ENCODE peak calls at places on chromosome 14, in four cellular contexts. O, H, F and V are unnamed samples.
A peak's percentile ranks its signal among the peaks of the same experiment; 100 is the strongest.

GRCh38 chr14:75738192-75738591 is 77.1 kb downstream of the TTLL5 start:
- DNase-seq in O (no peak), H (no peak), F (no peak), V (no peak)

GRCh38 chr14:63867926-63868921 is 15.4 kb downstream of the SYNE2 start:
- DNase-seq in O (no peak), H (no peak), F (no peak), V (no peak)

GRCh38 chr14:77459072-77459723 is 1.3 kb downstream of the AHSA1 start:
- DNase-seq in O (no peak), H (peak; percentile 55), F (no peak), V (peak; percentile 63)

GRCh38 chr14:21278632-21279031 is 1.3 kb upstream of the RPGRIP1 start:
- DNase-seq in O (no peak), H (no peak), F (no peak), V (no peak)

GRCh38 chr14:24840204-24840893 is 206.4 kb upstream of the GZMB start:
- DNase-seq in O (no peak), H (no peak), F (no peak), V (no peak)

GRCh38 chr14:77615231-77616132 is 955 bp downstream of the SPTLC2 start:
- DNase-seq in O (no peak), H (no peak), F (no peak), V (no peak)

GRCh38 chr14:35406811-35407630 is 2.5 kb upstream of the NFKBIA start:
- DNase-seq in O (no peak), H (no peak), F (no peak), V (no peak)

GRCh38 chr14:61104358-61104757 is 123.3 kb downstream of the SLC38A6 start:
- DNase-seq in O (no peak), H (no peak), F (no peak), V (no peak)

GRCh38 chr14:29242755-29243340 is 476.3 kb downstream of the FOXG1 start:
- DNase-seq in O (no peak), H (no peak), F (no peak), V (no peak)

GRCh38 chr14:33483110-33483509 is 467.8 kb downstream of the EGLN3 start:
- DNase-seq in O (no peak), H (no peak), F (no peak), V (no peak)

GRCh38 chr14:80959448-80960006 is 4.1 kb downstream of the TSHR start:
- DNase-seq in O (no peak), H (no peak), F (no peak), V (no peak)

GRCh38 chr14:105908481-105908911 is 382.1 kb downstream of the TMEM121 start:
- DNase-seq in O (no peak), H (no peak), F (peak; percentile 65), V (no peak)

GRCh38 chr14:31712244-31713127 is 151.3 kb downstream of the NUBPL start:
- DNase-seq in O (no peak), H (no peak), F (peak; percentile 62), V (no peak)

GRCh38 chr14:100727565-100728240 is 1.0 kb downstream of the DLK1 start:
- DNase-seq in O (no peak), H (no peak), F (no peak), V (no peak)
- H3K4me3 ChIP-seq in O (peak overlapping the region; percentile 49), H (no peak overlapping the region), F (no peak overlapping the region), V (no peak overlapping the region)

GRCh38 chr14:90488256-90488655 is 91.4 kb downstream of the CALM1 start:
- DNase-seq in O (no peak), H (no peak), F (no peak), V (no peak)

GRCh38 chr14:90491221-90491867 is 94.5 kb downstream of the CALM1 start:
- DNase-seq in O (peak; percentile 74), H (peak; percentile 6), F (peak; percentile 90), V (peak; percentile 86)

GRCh38 chr14:90490727-90491050 is 93.9 kb downstream of the CALM1 start:
- DNase-seq in O (no peak), H (no peak), F (no peak), V (no peak)

GRCh38 chr14:90489306-90489705 is 92.5 kb downstream of the CALM1 start:
- DNase-seq in O (no peak), H (no peak), F (no peak), V (no peak)

GRCh38 chr14:90489916-90490726 is 93.3 kb downstream of the CALM1 start:
- DNase-seq in O (no peak), H (no peak), F (no peak), V (peak; percentile 48)
- TF ChIP-seq CTCF in O (no peak), H (no peak), F (no peak), V (no peak)

GRCh38 chr14:103314496-103315277 is 19.4 kb upstream of the EIF5 start:
- DNase-seq in O (no peak), H (no peak), F (no peak), V (no peak)
- H3K27ac ChIP-seq in O (no peak overlapping the region), H (no peak overlapping the region), F (no peak overlapping the region), V (no peak overlapping the region)

GRCh38 chr14:56810850-56811595 is 744 bp upstream of the OTX2 start:
- DNase-seq in O (no peak), H (no peak), F (peak; percentile 36), V (no peak)
- H3K4me3 ChIP-seq in O (no peak overlapping the region), H (no peak overlapping the region), F (no peak overlapping the region), V (no peak overlapping the region)